ENCODE peak calls at places on chromosomes 16 and 17, in nine cellular contexts. S is hepatocyte; J is iPS DF 6.9; N is brain microvascular endothelial cell; Q is CD8-positive, alpha-beta memory T cell; V is body of pancreas; P is stomach; O is effector memory CD4-positive, alpha-beta T cell; U is breast epithelium. A is an unnamed sample.

GRCh38 chr16:84970447-84971127 is 40.7 kb downstream of the ZDHHC7 start:
- DNase-seq in S (peak; percentile 86), J (peak; percentile 64), N (peak; percentile 63), Q (peak; percentile 67), V (peak; percentile 86), P (peak; percentile 84), O (peak; percentile 69), U (peak; percentile 50), A (peak; percentile 74)

GRCh38 chr16:49737541-49737940 is 118.4 kb downstream of the ZNF423 start:
- DNase-seq in S (no peak), J (no peak), N (no peak), Q (no peak), V (no peak), P (no peak), O (no peak), U (no peak), A (no peak)

GRCh38 chr16:3503513-3503912 is 2.7 kb downstream of the CLUAP1 start:
- DNase-seq in S (no peak), J (no peak), N (no peak), Q (peak; percentile 73), V (no peak), P (no peak), O (peak; percentile 12), U (peak; percentile 39), A (no peak)

GRCh38 chr17:6597727-6598126 is 41.4 kb upstream of the PITPNM3 start:
- DNase-seq in S (no peak), J (no peak), N (no peak), Q (no peak), V (no peak), P (no peak), O (no peak), U (no peak), A (no peak)

GRCh38 chr17:6439951-6440350 is 4.3 kb upstream of the PIMREG start:
- DNase-seq in S (no peak), J (no peak), N (no peak), Q (no peak), V (no peak), P (no peak), O (no peak), U (no peak), A (no peak)

GRCh38 chr17:15952916-15953865 is 8.3 kb downstream of the ADORA2B start:
- DNase-seq in S (no peak), J (no peak), N (no peak), Q (no peak), V (no peak), P (no peak), O (no peak), U (no peak), A (no peak)

GRCh38 chr17:10295728-10296343 is 77.0 kb downstream of the MYH13 start:
- DNase-seq in S (peak; percentile 82), J (peak; percentile 57), N (peak; percentile 7), Q (no peak), V (peak; percentile 27), P (no peak), O (no peak), U (no peak), A (no peak)

GRCh38 chr17:12985431-12986285 is 32.2 kb downstream of the ELAC2 start:
- DNase-seq in S (no peak), J (no peak), N (peak; percentile 31), Q (no peak), V (no peak), P (no peak), O (no peak), U (no peak), A (no peak)

GRCh38 chr16:81729451-81729850 is 49.6 kb upstream of the PLCG2 start:
- DNase-seq in S (no peak), J (no peak), N (no peak), Q (no peak), V (no peak), P (no peak), O (no peak), U (no peak), A (no peak)

GRCh38 chr16:84043486-84044107 is 1.0 kb upstream of the SLC38A8 start:
- DNase-seq in S (no peak), J (no peak), N (no peak), Q (no peak), V (no peak), P (no peak), O (no peak), U (no peak), A (no peak)

DNA sequence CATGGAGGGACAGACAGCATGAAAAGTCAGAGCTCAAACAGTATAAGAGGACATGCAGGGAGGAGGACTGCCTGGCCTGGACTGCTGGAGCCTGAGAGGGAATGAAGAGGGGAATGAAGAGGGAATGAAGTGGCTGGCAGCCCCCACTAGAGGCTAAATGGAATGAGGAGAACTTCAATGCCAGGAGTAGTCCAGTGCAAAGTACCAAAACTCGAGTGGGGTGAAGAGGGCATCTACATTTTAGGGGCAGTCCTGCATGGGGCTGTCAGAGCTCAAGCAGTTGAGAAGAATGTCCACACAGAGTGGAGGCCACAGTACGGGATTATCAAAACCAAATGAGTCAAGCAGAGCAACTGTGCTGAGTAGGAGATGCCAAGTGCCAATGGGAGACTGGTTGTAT is 22.9 kb downstream of the IKZF3 start:
- DNase-seq in S (no peak), J (no peak), N (no peak), Q (no peak), V (no peak), P (no peak), O (no peak), U (no peak), A (no peak)
- H3K27ac ChIP-seq in S (no peak overlapping the region), J (no peak overlapping the region), N (no peak overlapping the region), Q (no peak overlapping the region), V (no peak overlapping the region), P (no peak overlapping the region), O (no peak overlapping the region), U (no peak overlapping the region), A (no peak overlapping the region)

GRCh38 chr16:51148674-51149228 is 2.3 kb downstream of the SALL1 start:
- DNase-seq in S (no peak), J (no peak), N (no peak), Q (no peak), V (no peak), P (no peak), O (no peak), U (no peak), A (no peak)
- H3K27ac ChIP-seq in S (peak overlapping the region; percentile 97), J (no peak overlapping the region), N (no peak overlapping the region), Q (no peak overlapping the region), V (no peak overlapping the region), P (peak overlapping the region; percentile 83), O (no peak overlapping the region), U (no peak overlapping the region), A (no peak overlapping the region)

GRCh38 chr16:88627531-88628411 is 10.6 kb upstream of the IL17C start:
- DNase-seq in S (no peak), J (no peak), N (no peak), Q (no peak), V (no peak), P (no peak), O (no peak), U (no peak), A (no peak)

GRCh38 chr16:88626646-88627045 is 11.7 kb upstream of the IL17C start:
- DNase-seq in S (no peak), J (no peak), N (no peak), Q (no peak), V (no peak), P (no peak), O (no peak), U (no peak), A (no peak)

GRCh38 chr16:88630433-88630832 is 7.9 kb upstream of the IL17C start:
- DNase-seq in S (no peak), J (no peak), N (no peak), Q (no peak), V (no peak), P (no peak), O (no peak), U (no peak), A (no peak)

GRCh38 chr16:88629835-88630234 is 8.5 kb upstream of the IL17C start:
- DNase-seq in S (no peak), J (no peak), N (no peak), Q (no peak), V (no peak), P (no peak), O (no peak), U (no peak), A (no peak)

DNA sequence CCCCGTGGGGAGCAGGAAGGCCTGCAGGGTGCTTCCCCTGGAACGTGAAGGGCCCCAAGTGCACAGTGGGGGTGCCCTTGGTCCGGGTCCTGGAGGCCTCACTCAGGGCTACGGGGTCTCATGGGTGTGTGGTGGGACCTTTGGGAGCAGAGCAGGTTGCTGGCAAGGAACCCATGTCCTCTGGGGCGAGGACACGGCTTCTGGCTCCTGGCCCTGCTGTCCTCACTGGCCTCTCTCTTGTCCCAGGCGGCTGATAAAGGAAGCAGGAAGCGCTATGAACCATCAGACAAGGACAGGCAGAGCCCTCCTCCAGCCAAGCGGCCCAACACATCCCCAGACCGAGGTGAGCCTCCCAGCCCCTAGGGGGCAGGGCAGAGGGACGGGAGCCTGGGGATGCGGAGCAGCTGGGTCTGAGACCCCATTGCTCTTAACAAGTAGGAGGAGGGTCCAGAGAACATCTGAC is 9.8 kb upstream of the IL17C start:
- DNase-seq in S (no peak), J (peak; percentile 79), N (no peak), Q (no peak), V (no peak), P (no peak), O (no peak), U (no peak), A (no peak)
- H3K27ac ChIP-seq in S (no peak overlapping the region), J (no peak overlapping the region), N (no peak overlapping the region), Q (peak overlapping the region; percentile 33), V (no peak overlapping the region), P (no peak overlapping the region), O (no peak overlapping the region), U (no peak overlapping the region), A (no peak overlapping the region)

GRCh38 chr16:58022601-58023371 is 2.8 kb upstream of the MMP15 start:
- DNase-seq in S (peak; percentile 77), J (no peak), N (peak; percentile 29), Q (no peak), V (peak; percentile 71), P (peak; percentile 87), O (no peak), U (peak; percentile 47), A (peak; percentile 28)

GRCh38 chr16:58026139-58026704 is 668 bp downstream of the MMP15 start:
- DNase-seq in S (peak; percentile 65), J (no peak), N (peak; percentile 9), Q (no peak), V (peak; percentile 67), P (peak; percentile 66), O (no peak), U (no peak), A (peak; percentile 34)

GRCh38 chr16:58024673-58025350 is 742 bp upstream of the MMP15 start:
- DNase-seq in S (peak; percentile 85), J (no peak), N (no peak), Q (no peak), V (peak; percentile 74), P (peak; percentile 94), O (peak; percentile 14), U (no peak), A (peak; percentile 23)

GRCh38 chr16:58025351-58026138 is at the start of gene MMP15:
- DNase-seq in S (peak; percentile 95), J (peak; percentile 93), N (peak; percentile 28), Q (peak; percentile 50), V (peak; percentile 86), P (peak; percentile 94), O (peak; percentile 55), U (peak; percentile 40), A (peak; percentile 36)

DNA sequence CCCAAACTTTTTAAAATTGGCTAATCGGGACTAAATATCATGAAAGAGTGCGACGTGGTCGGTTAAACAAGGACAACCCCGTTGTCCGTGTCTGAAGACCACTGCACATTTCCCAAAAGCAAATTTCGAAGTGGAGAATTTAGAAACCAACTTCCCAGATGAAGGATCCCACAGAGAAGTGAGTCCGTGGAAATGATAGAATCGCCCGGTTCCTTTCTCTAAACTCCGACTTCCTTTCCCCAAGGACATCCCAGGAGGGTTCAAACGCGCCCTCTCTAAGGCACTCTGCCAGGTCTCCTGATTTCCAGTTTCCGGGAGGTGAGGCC is 1.2 kb upstream of the MMP15 start:
- DNase-seq in S (no peak), J (no peak), N (no peak), Q (no peak), V (no peak), P (no peak), O (no peak), U (no peak), A (no peak)
- H3K27ac ChIP-seq in S (peak overlapping the region; percentile 89), J (no peak overlapping the region), N (no peak overlapping the region), Q (no peak overlapping the region), V (peak overlapping the region; percentile 72), P (peak overlapping the region; percentile 91), O (no peak overlapping the region), U (no peak overlapping the region), A (no peak overlapping the region)